ENCODE peak calls at places on chromosomes 5 and 9, in six cellular contexts. P is cardiac fibroblast, E is foreskin fibroblast, H is T-helper 22 cell, D is SK-N-SH, V is fibroblast of pulmonary artery. Q is an unnamed sample.

GRCh38 chr9:126440938-126441337 is 114.3 kb downstream of the MVB12B start:
- DNase-seq in P (peak; percentile 12), E (peak; percentile 80), H (no peak), D (no peak), V (peak; percentile 4), Q (no peak)

GRCh38 chr5:125198270-125198974 is 452.0 kb upstream of the ZNF608 start:
- DNase-seq in P (peak; percentile 87), E (peak; percentile 90), H (no peak), D (peak; percentile 56), V (peak; percentile 83), Q (no peak)

GRCh38 chr9:97386265-97386633 is 25.6 kb upstream of the TDRD7 start:
- DNase-seq in P (no peak), E (no peak), H (no peak), D (no peak), V (no peak), Q (no peak)

GRCh38 chr5:138664276-138664943 is 88.8 kb upstream of the CTNNA1 start:
- DNase-seq in P (peak; percentile 59), E (peak; percentile 35), H (no peak), D (no peak), V (peak; percentile 48), Q (no peak)

GRCh38 chr9:93578844-93579243 is 2.5 kb downstream of the PHF2 start:
- DNase-seq in P (no peak), E (no peak), H (no peak), D (no peak), V (no peak), Q (no peak)

GRCh38 chr9:116027951-116028350 is 125.6 kb upstream of the PAPPA start:
- DNase-seq in P (peak; percentile 51), E (no peak), H (no peak), D (no peak), V (peak; percentile 54), Q (no peak)

GRCh38 chr9:137484551-137485315 is 25.6 kb upstream of the NSMF start:
- DNase-seq in P (no peak), E (no peak), H (no peak), D (peak; percentile 26), V (no peak), Q (no peak)

GRCh38 chr5:180486636-180487149 is 7.5 kb upstream of the CNOT6 start:
- DNase-seq in P (no peak), E (no peak), H (no peak), D (no peak), V (no peak), Q (no peak)

GRCh38 chr9:76394896-76395244 is 644 bp upstream of the RFK start:
- DNase-seq in P (peak; percentile 44), E (no peak), H (peak; percentile 49), D (peak; percentile 70), V (no peak), Q (peak; percentile 43)

GRCh38 chr9:3059781-3060468 is 216.0 kb upstream of the PUM3 start:
- DNase-seq in P (no peak), E (no peak), H (no peak), D (no peak), V (no peak), Q (no peak)

GRCh38 chr5:107455111-107455544 is 215.6 kb downstream of the EFNA5 start:
- DNase-seq in P (peak; percentile 47), E (peak; percentile 41), H (no peak), D (no peak), V (no peak), Q (no peak)

GRCh38 chr5:17105744-17106450 is 111.5 kb upstream of the BASP1 start:
- DNase-seq in P (peak; percentile 85), E (peak; percentile 94), H (no peak), D (no peak), V (peak; percentile 83), Q (no peak)

GRCh38 chr9:91693226-91693625 is 256.8 kb downstream of the ROR2 start:
- DNase-seq in P (no peak), E (no peak), H (no peak), D (no peak), V (no peak), Q (no peak)

GRCh38 chr5:120684749-120685415 is 220.8 kb downstream of the PRR16 start:
- DNase-seq in P (peak; percentile 15), E (no peak), H (no peak), D (peak; percentile 41), V (no peak), Q (no peak)

GRCh38 chr5:56412601-56413379 is 179.7 kb upstream of the ANKRD55 start:
- DNase-seq in P (no peak), E (no peak), H (no peak), D (no peak), V (no peak), Q (no peak)

GRCh38 chr5:63743096-63743798 is 219.0 kb downstream of the HTR1A start:
- DNase-seq in P (no peak), E (no peak), H (no peak), D (no peak), V (no peak), Q (no peak)

GRCh38 chr5:8908055-8908683 is 637.7 kb downstream of the SEMA5A start:
- DNase-seq in P (peak; percentile 26), E (no peak), H (no peak), D (peak; percentile 41), V (peak; percentile 45), Q (no peak)

GRCh38 chr5:175319199-175319598 is 124.8 kb downstream of the DRD1 start:
- DNase-seq in P (no peak), E (no peak), H (no peak), D (no peak), V (no peak), Q (no peak)

GRCh38 chr9:28445211-28445610 is 871.9 kb upstream of the C9orf72 start:
- DNase-seq in P (no peak), E (no peak), H (no peak), D (no peak), V (no peak), Q (no peak)

GRCh38 chr5:57267796-57268195 is 93.9 kb downstream of the GPBP1 start:
- DNase-seq in P (no peak), E (no peak), H (no peak), D (no peak), V (no peak), Q (no peak)

GRCh38 chr5:310516-310915 is 11.0 kb upstream of the AHRR start:
- DNase-seq in P (no peak), E (no peak), H (no peak), D (no peak), V (no peak), Q (no peak)

GRCh38 chr9:36985769-36986547 is 48.1 kb downstream of the PAX5 start:
- DNase-seq in P (no peak), E (no peak), H (no peak), D (peak; percentile 72), V (no peak), Q (no peak)

GRCh38 chr9:95373069-95373681 is 55.7 kb upstream of the FANCC start:
- DNase-seq in P (no peak), E (no peak), H (no peak), D (peak; percentile 75), V (no peak), Q (no peak)

GRCh38 chr5:142529626-142530278 is 156.1 kb downstream of the FGF1 start:
- DNase-seq in P (peak; percentile 39), E (peak; percentile 75), H (no peak), D (no peak), V (peak; percentile 67), Q (peak; percentile 90)

GRCh38 chr9:83449166-83449565 is 89.0 kb downstream of the FRMD3 start:
- DNase-seq in P (no peak), E (no peak), H (no peak), D (peak; percentile 80), V (no peak), Q (no peak)

GRCh38 chr5:154199263-154199662 is 8.7 kb downstream of the GALNT10 start:
- DNase-seq in P (no peak), E (no peak), H (no peak), D (no peak), V (no peak), Q (no peak)

Q was measured in HCT116.